ENCODE peak calls at places on chromosomes 12 and 14, in seven cellular contexts. Z is psoas muscle; N is heart left ventricle; R is osteoblast; G is sigmoid colon; W is CD8-positive, alpha-beta memory T cell; X is neuronal stem cell. F is an unnamed sample.

GRCh38 chr12:84128117-84128991 is 784.2 kb downstream of the SLC6A15 start:
- DNase-seq in Z (peak; percentile 30), N (peak; percentile 15), R (no peak), G (no peak), W (no peak), X (no peak), F (no peak)

GRCh38 chr12:17322090-17322489 is 716.1 kb upstream of the LMO3 start:
- DNase-seq in Z (no peak), N (no peak), R (no peak), G (no peak), W (no peak), X (no peak), F (no peak)

GRCh38 chr14:52342849-52343606 is 28.9 kb downstream of the PTGER2 start:
- DNase-seq in Z (no peak), N (no peak), R (no peak), G (no peak), W (no peak), X (no peak), F (no peak)

GRCh38 chr12:98743362-98743953 is 98.4 kb downstream of the APAF1 start:
- DNase-seq in Z (no peak), N (no peak), R (no peak), G (no peak), W (no peak), X (no peak), F (no peak)

GRCh38 chr12:41190360-41190759 is 2.2 kb downstream of the PDZRN4 start:
- DNase-seq in Z (no peak), N (no peak), R (peak; percentile 47), G (peak; percentile 67), W (no peak), X (no peak), F (no peak)

GRCh38 chr12:71124833-71125460 is 32.9 kb downstream of the TSPAN8 start:
- DNase-seq in Z (no peak), N (no peak), R (no peak), G (no peak), W (no peak), X (no peak), F (no peak)

GRCh38 chr12:96136720-96137378 is 57.3 kb upstream of the ELK3 start:
- DNase-seq in Z (no peak), N (no peak), R (no peak), G (no peak), W (no peak), X (no peak), F (no peak)

GRCh38 chr14:24196071-24197061 is 1.1 kb upstream of the TM9SF1 start:
- DNase-seq in Z (no peak), N (no peak), R (peak; percentile 84), G (no peak), W (no peak), X (no peak), F (no peak)

DNA sequence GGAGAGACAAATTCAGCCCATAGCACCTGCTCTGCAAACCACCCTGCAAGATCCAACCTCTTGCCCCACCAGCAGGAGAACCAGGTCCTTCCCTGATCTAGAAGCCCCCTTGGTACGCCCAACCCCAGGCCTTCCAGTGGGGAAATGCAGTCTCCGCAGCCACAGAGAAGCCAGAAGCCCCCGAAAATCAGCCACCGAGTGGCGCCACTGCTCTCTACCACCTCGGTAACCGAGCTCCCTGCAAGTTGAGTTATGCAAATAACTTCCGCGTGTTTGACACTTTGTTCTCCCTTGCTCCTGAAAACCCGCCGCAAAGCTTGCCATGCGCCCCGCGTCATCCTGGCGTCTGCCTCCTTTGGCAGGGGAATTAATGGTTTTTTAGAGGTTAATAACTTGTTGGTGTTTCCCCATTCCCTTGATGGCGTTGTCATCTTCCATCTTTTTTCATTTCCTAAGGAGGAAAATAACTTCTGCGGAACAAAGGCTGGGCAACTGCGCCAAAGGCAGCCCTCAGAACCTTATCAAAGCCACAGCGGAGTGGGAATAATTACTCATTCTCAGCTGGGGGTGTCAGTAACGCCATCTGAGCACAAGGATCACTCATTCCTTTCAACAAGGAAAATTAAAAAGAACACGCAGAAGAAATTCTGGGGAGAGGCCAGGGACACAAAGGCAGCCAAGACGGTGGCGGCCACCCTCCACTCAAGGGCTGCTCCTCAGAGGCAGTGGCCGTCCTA is 60.4 kb downstream of the FZD10 start:
- DNase-seq in Z (no peak), N (no peak), R (no peak), G (no peak), W (no peak), X (peak; percentile 8), F (no peak)
- H3K27me3 ChIP-seq in Z (peaks cover 3% of the 10 kb centered on the region), N (peaks cover 6% of the 10 kb centered on the region), R (no peaks in the 10 kb centered on the region), G (no peaks in the 10 kb centered on the region), W (no peaks in the 10 kb centered on the region), X (no peaks in the 10 kb centered on the region), F (no peaks in the 10 kb centered on the region)

GRCh38 chr12:111185889-111186227 is 183.0 kb downstream of the PHETA1 start:
- DNase-seq in Z (no peak), N (no peak), R (no peak), G (no peak), W (no peak), X (no peak), F (no peak)
- H3K27me3 ChIP-seq in Z (peaks cover 15% of the 10 kb centered on the region), N (no peaks in the 10 kb centered on the region), R (peaks cover 5% of the 10 kb centered on the region), G (no peaks in the 10 kb centered on the region), W (no peaks in the 10 kb centered on the region), X (no peaks in the 10 kb centered on the region), F (no peaks in the 10 kb centered on the region)

DNA sequence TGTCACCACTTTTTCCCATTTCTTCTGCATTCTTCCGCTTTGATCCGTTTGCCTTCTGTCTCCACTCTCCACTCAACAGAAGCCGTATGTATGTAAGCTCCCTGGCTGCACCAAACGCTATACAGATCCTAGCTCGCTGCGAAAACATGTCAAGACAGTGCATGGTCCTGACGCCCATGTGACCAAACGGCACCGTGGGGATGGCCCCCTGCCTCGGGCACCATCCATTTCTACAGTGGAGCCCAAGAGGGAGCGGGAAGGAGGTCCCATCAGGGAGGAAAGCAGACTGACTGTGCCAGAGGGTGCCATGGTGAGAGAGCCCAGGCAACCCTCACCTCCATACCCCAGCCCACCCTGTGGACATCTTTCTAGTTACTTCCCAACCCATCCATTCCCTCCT is 8.3 kb downstream of the GLI1 start:
- DNase-seq in Z (no peak), N (no peak), R (no peak), G (no peak), W (no peak), X (no peak), F (no peak)
- H3K27me3 ChIP-seq in Z (peaks cover 22% of the 10 kb centered on the region), N (peaks cover 11% of the 10 kb centered on the region), R (peaks cover 42% of the 10 kb centered on the region), G (no peaks in the 10 kb centered on the region), W (no peaks in the 10 kb centered on the region), X (peaks cover 6% of the 10 kb centered on the region), F (no peaks in the 10 kb centered on the region)

GRCh38 chr12:132593521-132593920 is 16.9 kb downstream of the LRCOL1 start:
- DNase-seq in Z (peak; percentile 41), N (no peak), R (no peak), G (no peak), W (no peak), X (no peak), F (no peak)
- H3K27me3 ChIP-seq in Z (peaks cover 25% of the 10 kb centered on the region), N (no peaks in the 10 kb centered on the region), R (no peaks in the 10 kb centered on the region), G (no peaks in the 10 kb centered on the region), W (peaks cover 4% of the 10 kb centered on the region), X (peaks cover 3% of the 10 kb centered on the region), F (no peaks in the 10 kb centered on the region)

DNA sequence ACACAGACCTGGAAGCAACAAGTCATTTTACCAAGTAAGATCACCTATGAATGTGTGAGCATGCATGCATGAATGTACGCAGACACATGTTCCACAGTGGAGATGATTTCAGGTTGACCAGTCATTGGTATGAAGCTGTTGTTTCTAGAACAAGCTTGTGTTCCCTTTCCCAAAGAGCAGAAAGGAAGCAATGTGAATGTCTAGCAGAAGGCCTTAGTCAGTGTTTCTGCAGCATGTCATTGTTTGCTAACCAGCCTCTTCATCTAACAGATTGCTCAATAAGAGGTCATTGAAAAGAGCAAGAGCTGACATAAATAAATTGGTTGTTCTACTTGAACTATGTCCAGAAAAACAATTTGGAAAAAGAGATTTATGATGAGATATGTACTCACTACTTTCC is 191.4 kb downstream of the PLCZ1 start:
- DNase-seq in Z (no peak), N (no peak), R (no peak), G (no peak), W (no peak), X (no peak), F (no peak)
- H3K27me3 ChIP-seq in Z (no peaks in the 10 kb centered on the region), N (no peaks in the 10 kb centered on the region), R (no peaks in the 10 kb centered on the region), G (no peaks in the 10 kb centered on the region), W (no peaks in the 10 kb centered on the region), X (no peaks in the 10 kb centered on the region), F (no peaks in the 10 kb centered on the region)

F was measured in GM06990.